ENCODE peak calls at places on chromosomes 16 and 17, in six cellular contexts. One of them, this sample, is unnamed. For H3K4me1, the result is how much of the 10 kb centered on the place peaks cover.

GRCh38 chr16:85690469-85691064 is 1.8 kb upstream of the GINS2 start:
- DNase-seq in H9: no peak
- DNase-seq in H1: no peak
- DNase-seq in mesendoderm: no peak
- DNase-seq in IMR-90: no peak
- DNase-seq in trophoblast cell: peak
- DNase-seq in this sample: no peak

GRCh38 chr16:54318941-54319340 is 32.4 kb upstream of the IRX3 start:
- DNase-seq in H9: no peak
- DNase-seq in H1: no peak
- DNase-seq in mesendoderm: no peak
- DNase-seq in IMR-90: no peak
- DNase-seq in trophoblast cell: peak
- DNase-seq in this sample: no peak

GRCh38 chr17:57782051-57782490 is 37.0 kb upstream of the CCDC182 start:
- DNase-seq in H9: no peak
- DNase-seq in H1: no peak
- DNase-seq in mesendoderm: peak
- DNase-seq in IMR-90: no peak
- DNase-seq in trophoblast cell: no peak
- DNase-seq in this sample: no peak

GRCh38 chr17:45117848-45118646 is 14.3 kb downstream of the PLCD3 start:
- DNase-seq in H9: no peak
- DNase-seq in H1: no peak
- DNase-seq in mesendoderm: no peak
- DNase-seq in IMR-90: no peak
- DNase-seq in trophoblast cell: no peak
- DNase-seq in this sample: no peak

GRCh38 chr17:5630434-5630833 is 46.1 kb upstream of the NLRP1 start:
- DNase-seq in H9: no peak
- DNase-seq in H1: no peak
- DNase-seq in mesendoderm: no peak
- DNase-seq in IMR-90: peak
- DNase-seq in trophoblast cell: peak
- DNase-seq in this sample: no peak

GRCh38 chr17:56596741-56597494 is 3.4 kb downstream of the NOG start:
- DNase-seq in H9: peak
- DNase-seq in H1: no peak
- DNase-seq in mesendoderm: no peak
- DNase-seq in IMR-90: no peak
- DNase-seq in trophoblast cell: no peak
- DNase-seq in this sample: peak

GRCh38 chr16:27221576-27222498 is 18.5 kb downstream of the KDM8 start:
- DNase-seq in H9: no peak
- DNase-seq in H1: no peak
- DNase-seq in mesendoderm: no peak
- DNase-seq in IMR-90: peak
- DNase-seq in trophoblast cell: no peak
- DNase-seq in this sample: no peak

GRCh38 chr17:61443475-61443882 is 8.7 kb upstream of the TBX4 start:
- DNase-seq in H9: peak
- DNase-seq in H1: no peak
- DNase-seq in mesendoderm: no peak
- DNase-seq in IMR-90: no peak
- DNase-seq in trophoblast cell: peak
- DNase-seq in this sample: no peak

GRCh38 chr16:11125936-11126335 is 130.1 kb downstream of the SOCS1 start:
- DNase-seq in H9: no peak
- DNase-seq in H1: no peak
- DNase-seq in mesendoderm: no peak
- DNase-seq in IMR-90: no peak
- DNase-seq in trophoblast cell: no peak
- DNase-seq in this sample: no peak

GRCh38 chr16:70749681-70750601 is 51.0 kb downstream of the VAC14 start:
- DNase-seq in H9: no peak
- DNase-seq in H1: no peak
- DNase-seq in mesendoderm: no peak
- DNase-seq in IMR-90: no peak
- DNase-seq in trophoblast cell: no peak
- DNase-seq in this sample: no peak

GRCh38 chr16:75377971-75378386 is 55.3 kb downstream of the CFDP1 start:
- DNase-seq in H9: peak
- DNase-seq in H1: no peak
- DNase-seq in mesendoderm: peak
- DNase-seq in IMR-90: peak
- DNase-seq in trophoblast cell: peak
- DNase-seq in this sample: peak

GRCh38 chr17:81315170-81315884 is 20.2 kb upstream of the SLC38A10 start:
- DNase-seq in H9: no peak
- DNase-seq in H1: no peak
- DNase-seq in mesendoderm: no peak
- DNase-seq in IMR-90: no peak
- DNase-seq in trophoblast cell: no peak
- DNase-seq in this sample: no peak

GRCh38 chr16:1763521-1764511 is 7.5 kb downstream of the NME3 start:
- DNase-seq in H9: peak
- DNase-seq in H1: peak
- DNase-seq in mesendoderm: peak
- DNase-seq in IMR-90: no peak
- DNase-seq in trophoblast cell: peak
- DNase-seq in this sample: peak

GRCh38 chr16:84283314-84284167 is 11.1 kb upstream of the WFDC1 start:
- DNase-seq in H9: no peak
- DNase-seq in H1: no peak
- DNase-seq in mesendoderm: no peak
- DNase-seq in IMR-90: no peak
- DNase-seq in trophoblast cell: no peak
- DNase-seq in this sample: no peak

GRCh38 chr17:78676415-78677302 is 99.5 kb upstream of the DNAH17 start:
- DNase-seq in H9: no peak
- DNase-seq in H1: no peak
- DNase-seq in mesendoderm: no peak
- DNase-seq in IMR-90: no peak
- DNase-seq in trophoblast cell: no peak
- DNase-seq in this sample: no peak

GRCh38 chr17:67993153-67993997 is 2.9 kb downstream of the C17orf58 start:
- DNase-seq in H9: peak
- DNase-seq in H1: no peak
- DNase-seq in mesendoderm: peak
- DNase-seq in IMR-90: peak
- DNase-seq in trophoblast cell: peak
- DNase-seq in this sample: peak

GRCh38 chr17:78997881-78998280 is 11.7 kb downstream of the CANT1 start:
- DNase-seq in H9: no peak
- DNase-seq in H1: no peak
- DNase-seq in mesendoderm: no peak
- DNase-seq in IMR-90: no peak
- DNase-seq in trophoblast cell: no peak
- DNase-seq in this sample: no peak

GRCh38 chr17:19387921-19388521 is 1.0 kb upstream of the MFAP4 start:
- DNase-seq in H9: no peak
- DNase-seq in H1: no peak
- DNase-seq in mesendoderm: peak
- DNase-seq in IMR-90: peak
- DNase-seq in trophoblast cell: peak
- DNase-seq in this sample: no peak

GRCh38 chr16:80938035-80938927 is 68.4 kb downstream of the CMC2 start:
- DNase-seq in H9: no peak
- DNase-seq in H1: no peak
- DNase-seq in mesendoderm: peak
- DNase-seq in IMR-90: peak
- DNase-seq in trophoblast cell: peak
- DNase-seq in this sample: peak

GRCh38 chr17:27578718-27579085 is 52.3 kb upstream of the LGALS9 start:
- DNase-seq in H9: no peak
- DNase-seq in H1: no peak
- DNase-seq in mesendoderm: peak
- DNase-seq in IMR-90: peak
- DNase-seq in trophoblast cell: peak
- DNase-seq in this sample: no peak

GRCh38 chr17:2070241-2071023 is 15.5 kb downstream of the HIC1 start:
- DNase-seq in H9: peak
- DNase-seq in H1: no peak
- DNase-seq in mesendoderm: peak
- DNase-seq in IMR-90: no peak
- DNase-seq in trophoblast cell: peak
- DNase-seq in this sample: no peak

GRCh38 chr17:2071024-2071385 is 16.1 kb downstream of the HIC1 start:
- DNase-seq in H9: no peak
- DNase-seq in H1: no peak
- DNase-seq in mesendoderm: no peak
- DNase-seq in IMR-90: no peak
- DNase-seq in trophoblast cell: peak
- DNase-seq in this sample: no peak

GRCh38 chr17:2074919-2075318 is 20.0 kb downstream of the HIC1 start:
- DNase-seq in H9: no peak
- DNase-seq in H1: no peak
- DNase-seq in mesendoderm: no peak
- DNase-seq in IMR-90: no peak
- DNase-seq in trophoblast cell: no peak
- DNase-seq in this sample: no peak

GRCh38 chr17:2068589-2069051 is 13.7 kb downstream of the HIC1 start:
- DNase-seq in H9: no peak
- DNase-seq in H1: no peak
- DNase-seq in mesendoderm: no peak
- DNase-seq in IMR-90: peak
- DNase-seq in trophoblast cell: no peak
- DNase-seq in this sample: no peak

DNA sequence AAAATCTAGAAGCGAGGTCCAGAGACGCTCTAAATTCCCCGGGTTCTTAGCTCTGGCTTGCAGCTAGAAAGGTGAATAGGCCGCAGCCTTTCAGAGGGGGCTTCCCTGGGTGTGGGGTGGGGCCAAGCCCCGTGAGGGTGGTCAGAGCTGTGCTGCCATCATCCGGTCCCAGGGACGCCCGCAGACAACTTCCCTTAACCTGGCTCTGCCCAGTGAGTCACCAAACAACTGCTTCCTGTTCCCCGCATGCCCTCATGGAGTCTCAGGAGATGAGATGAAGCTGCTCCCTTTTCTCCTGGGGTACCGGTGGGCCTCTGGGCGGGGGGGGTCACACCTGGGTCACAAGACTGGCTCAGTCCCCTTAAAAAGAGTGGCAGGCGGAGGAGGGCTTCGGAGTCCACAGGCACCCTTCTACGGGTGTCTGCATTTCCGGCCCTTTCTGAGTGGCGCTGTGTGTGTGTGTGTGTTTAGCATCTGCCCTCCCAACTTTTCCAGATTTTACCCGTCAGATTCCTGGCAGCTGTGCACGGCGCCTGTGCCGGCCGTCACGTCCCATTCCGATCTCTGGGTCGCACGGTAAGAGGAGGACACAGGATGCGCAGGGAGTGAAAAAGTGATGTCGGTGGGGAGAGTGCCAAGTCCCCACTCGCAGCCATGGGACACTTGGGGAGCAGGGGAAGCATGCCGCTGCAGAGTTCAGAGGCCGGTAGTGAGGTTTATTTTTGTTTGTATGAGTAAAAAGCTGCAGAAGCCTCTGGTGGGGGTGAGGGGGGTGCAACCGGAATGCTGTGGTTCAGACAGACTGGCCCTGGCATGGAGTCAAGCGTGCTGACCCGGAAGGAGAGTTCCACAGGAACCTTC is 16.7 kb downstream of the HIC1 start:
- DNase-seq in H9: no peak
- DNase-seq in H1: no peak
- DNase-seq in mesendoderm: no peak
- DNase-seq in IMR-90: peak
- DNase-seq in trophoblast cell: peak
- DNase-seq in this sample: no peak
- H3K4me1 ChIP-seq in H9: under half
- H3K4me1 ChIP-seq in H1: under half
- H3K4me1 ChIP-seq in mesendoderm: under half
- H3K4me1 ChIP-seq in IMR-90: half or more
- H3K4me1 ChIP-seq in trophoblast cell: under half
- H3K4me1 ChIP-seq in this sample: under half

GRCh38 chr16:4392382-4393242 is 21.0 kb downstream of the VASN start:
- DNase-seq in H9: peak
- DNase-seq in H1: peak
- DNase-seq in mesendoderm: peak
- DNase-seq in IMR-90: peak
- DNase-seq in trophoblast cell: peak
- DNase-seq in this sample: no peak
- H3K4ac ChIP-seq in H9: peak
- H3K4ac ChIP-seq in H1: peak
- H3K4ac ChIP-seq in mesendoderm: peak
- H3K4ac ChIP-seq in IMR-90: peak
- H3K4ac ChIP-seq in trophoblast cell: peak
- H3K4ac ChIP-seq in this sample: peak

GRCh38 chr17:74864297-74864865 is 4.7 kb upstream of the GRIN2C start:
- DNase-seq in H9: no peak
- DNase-seq in H1: no peak
- DNase-seq in mesendoderm: no peak
- DNase-seq in IMR-90: no peak
- DNase-seq in trophoblast cell: no peak
- DNase-seq in this sample: no peak

GRCh38 chr17:74862919-74863318 is 3.2 kb upstream of the GRIN2C start:
- DNase-seq in H9: no peak
- DNase-seq in H1: no peak
- DNase-seq in mesendoderm: no peak
- DNase-seq in IMR-90: no peak
- DNase-seq in trophoblast cell: no peak
- DNase-seq in this sample: no peak

GRCh38 chr17:74864866-74865395 is 5.2 kb upstream of the GRIN2C start:
- DNase-seq in H9: peak
- DNase-seq in H1: no peak
- DNase-seq in mesendoderm: peak
- DNase-seq in IMR-90: peak
- DNase-seq in trophoblast cell: peak
- DNase-seq in this sample: peak

GRCh38 chr17:74862108-74862901 is 2.6 kb upstream of the GRIN2C start:
- DNase-seq in H9: peak
- DNase-seq in H1: no peak
- DNase-seq in mesendoderm: peak
- DNase-seq in IMR-90: peak
- DNase-seq in trophoblast cell: peak
- DNase-seq in this sample: peak

GRCh38 chr17:74863420-74864296 is 4.0 kb upstream of the GRIN2C start:
- DNase-seq in H9: no peak
- DNase-seq in H1: no peak
- DNase-seq in mesendoderm: no peak
- DNase-seq in IMR-90: no peak
- DNase-seq in trophoblast cell: no peak
- DNase-seq in this sample: no peak
- H3K4me1 ChIP-seq in H9: under half
- H3K4me1 ChIP-seq in H1: under half
- H3K4me1 ChIP-seq in mesendoderm: under half
- H3K4me1 ChIP-seq in IMR-90: under half
- H3K4me1 ChIP-seq in trophoblast cell: under half
- H3K4me1 ChIP-seq in this sample: under half

DNA sequence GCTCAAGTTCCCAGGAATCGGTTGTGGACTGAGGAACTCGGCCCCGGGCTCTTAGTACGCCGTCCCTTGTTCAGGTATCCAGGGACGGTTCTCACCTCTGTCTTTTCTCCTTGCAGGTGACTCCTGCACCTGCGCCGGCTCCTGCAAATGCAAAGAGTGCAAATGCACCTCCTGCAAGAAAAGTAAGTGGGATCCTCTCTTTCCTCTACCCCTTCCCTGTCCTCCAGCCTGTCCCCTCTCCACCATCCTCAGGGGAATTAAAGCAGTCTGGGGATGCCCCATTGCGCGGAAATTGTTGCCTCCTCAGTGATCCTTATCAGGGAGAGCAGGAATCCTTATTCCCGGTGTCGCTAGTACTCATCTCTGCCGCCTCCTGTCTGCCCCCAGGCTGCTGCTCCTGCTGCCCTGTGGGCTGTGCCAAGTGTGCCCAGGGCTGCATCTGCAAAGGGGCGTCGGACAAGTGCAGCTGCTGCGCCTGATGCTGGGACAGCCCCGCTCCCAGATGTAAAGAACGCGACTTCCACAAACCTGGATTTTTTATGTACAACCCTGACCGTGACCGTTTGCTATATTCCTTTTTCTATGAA is 585 bp downstream of the MT2A start:
- DNase-seq in H9: no peak
- DNase-seq in H1: no peak
- DNase-seq in mesendoderm: peak
- DNase-seq in IMR-90: no peak
- DNase-seq in trophoblast cell: peak
- DNase-seq in this sample: no peak
- H3K4ac ChIP-seq in H9: no peak
- H3K4ac ChIP-seq in H1: no peak
- H3K4ac ChIP-seq in mesendoderm: no peak
- H3K4ac ChIP-seq in IMR-90: peak
- H3K4ac ChIP-seq in trophoblast cell: no peak
- H3K4ac ChIP-seq in this sample: no peak

This sample was measured in neuronal stem cell.